ENCODE peak calls at places on chromosome 5, in six cellular contexts. One of them, this sample, is unnamed.

GRCh38 chr5:169895876-169896275 is 84.4 kb downstream of the INSYN2B start:
- DNase-seq in CD4-positive, CD25-positive, alpha-beta regulatory T cell: no peak
- DNase-seq in tibial artery: no peak
- DNase-seq in HCT116: no peak
- DNase-seq in body of pancreas: no peak
- DNase-seq in pancreas: no peak
- DNase-seq in this sample: no peak

GRCh38 chr5:39266442-39266841 is 47.1 kb upstream of the FYB1 start:
- DNase-seq in CD4-positive, CD25-positive, alpha-beta regulatory T cell: no peak
- DNase-seq in tibial artery: no peak
- DNase-seq in HCT116: no peak
- DNase-seq in body of pancreas: no peak
- DNase-seq in pancreas: no peak
- DNase-seq in this sample: no peak

GRCh38 chr5:115459844-115460243 is 84.7 kb downstream of the FEM1C start:
- DNase-seq in CD4-positive, CD25-positive, alpha-beta regulatory T cell: no peak
- DNase-seq in tibial artery: no peak
- DNase-seq in HCT116: peak; percentile 2
- DNase-seq in body of pancreas: no peak
- DNase-seq in pancreas: no peak
- DNase-seq in this sample: no peak

GRCh38 chr5:125612356-125613149 is 810.7 kb upstream of the GRAMD2B start:
- DNase-seq in CD4-positive, CD25-positive, alpha-beta regulatory T cell: no peak
- DNase-seq in tibial artery: peak; percentile 20
- DNase-seq in HCT116: no peak
- DNase-seq in body of pancreas: peak; percentile 57
- DNase-seq in pancreas: peak; percentile 40
- DNase-seq in this sample: no peak

GRCh38 chr5:82512025-82512424 is 233.9 kb upstream of the RPS23 start:
- DNase-seq in CD4-positive, CD25-positive, alpha-beta regulatory T cell: no peak
- DNase-seq in tibial artery: no peak
- DNase-seq in HCT116: no peak
- DNase-seq in body of pancreas: no peak
- DNase-seq in pancreas: no peak
- DNase-seq in this sample: no peak

GRCh38 chr5:132199116-132199680 is 28.5 kb downstream of the P4HA2 start:
- DNase-seq in CD4-positive, CD25-positive, alpha-beta regulatory T cell: no peak
- DNase-seq in tibial artery: no peak
- DNase-seq in HCT116: no peak
- DNase-seq in body of pancreas: no peak
- DNase-seq in pancreas: no peak
- DNase-seq in this sample: no peak

GRCh38 chr5:38589629-38590028 is 33.2 kb upstream of the LIFR start:
- DNase-seq in CD4-positive, CD25-positive, alpha-beta regulatory T cell: no peak
- DNase-seq in tibial artery: no peak
- DNase-seq in HCT116: no peak
- DNase-seq in body of pancreas: no peak
- DNase-seq in pancreas: no peak
- DNase-seq in this sample: no peak

GRCh38 chr5:14250094-14250777 is 107.1 kb downstream of the TRIO start:
- DNase-seq in CD4-positive, CD25-positive, alpha-beta regulatory T cell: no peak
- DNase-seq in tibial artery: peak; percentile 54
- DNase-seq in HCT116: no peak
- DNase-seq in body of pancreas: peak; percentile 54
- DNase-seq in pancreas: peak; percentile 32
- DNase-seq in this sample: no peak

GRCh38 chr5:150630459-150631325 is 9.8 kb upstream of the SYNPO start:
- DNase-seq in CD4-positive, CD25-positive, alpha-beta regulatory T cell: no peak
- DNase-seq in tibial artery: no peak
- DNase-seq in HCT116: no peak
- DNase-seq in body of pancreas: no peak
- DNase-seq in pancreas: no peak
- DNase-seq in this sample: no peak

GRCh38 chr5:155092318-155092717 is 78.8 kb downstream of the KIF4B start:
- DNase-seq in CD4-positive, CD25-positive, alpha-beta regulatory T cell: no peak
- DNase-seq in tibial artery: no peak
- DNase-seq in HCT116: no peak
- DNase-seq in body of pancreas: no peak
- DNase-seq in pancreas: no peak
- DNase-seq in this sample: no peak

GRCh38 chr5:109866051-109866450 is 176.3 kb downstream of the MAN2A1 start:
- DNase-seq in CD4-positive, CD25-positive, alpha-beta regulatory T cell: no peak
- DNase-seq in tibial artery: no peak
- DNase-seq in HCT116: no peak
- DNase-seq in body of pancreas: no peak
- DNase-seq in pancreas: no peak
- DNase-seq in this sample: no peak

GRCh38 chr5:98109561-98110006 is 663.9 kb upstream of the RGMB start:
- DNase-seq in CD4-positive, CD25-positive, alpha-beta regulatory T cell: no peak
- DNase-seq in tibial artery: no peak
- DNase-seq in HCT116: no peak
- DNase-seq in body of pancreas: no peak
- DNase-seq in pancreas: no peak
- DNase-seq in this sample: no peak

GRCh38 chr5:105587963-105588662 is 2025.5 kb upstream of the NUDT12 start:
- DNase-seq in CD4-positive, CD25-positive, alpha-beta regulatory T cell: no peak
- DNase-seq in tibial artery: no peak
- DNase-seq in HCT116: no peak
- DNase-seq in body of pancreas: no peak
- DNase-seq in pancreas: no peak
- DNase-seq in this sample: no peak

DNA sequence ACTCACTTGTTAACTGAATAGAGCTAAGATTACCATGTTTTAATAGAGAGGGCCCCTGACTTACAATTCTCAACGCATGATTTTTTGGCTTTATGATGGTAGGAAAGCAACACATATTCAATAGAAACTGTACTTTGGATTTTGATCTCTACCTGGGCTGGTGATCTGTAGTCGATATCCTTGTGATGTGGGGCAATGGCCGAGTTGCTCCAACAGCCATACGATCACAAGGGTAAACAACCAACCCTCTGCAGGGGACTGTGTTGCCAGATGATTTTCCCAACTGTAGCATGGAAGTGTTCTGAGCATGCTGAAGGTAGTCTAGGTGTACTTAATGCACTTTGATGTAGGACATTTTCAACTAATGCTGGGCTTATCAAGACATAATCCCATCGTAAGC is 36.5 kb downstream of the NSUN2 start:
- DNase-seq in CD4-positive, CD25-positive, alpha-beta regulatory T cell: no peak
- DNase-seq in tibial artery: no peak
- DNase-seq in HCT116: no peak
- DNase-seq in body of pancreas: no peak
- DNase-seq in pancreas: no peak
- DNase-seq in this sample: no peak
- H3K36me3 ChIP-seq in CD4-positive, CD25-positive, alpha-beta regulatory T cell: peaks cover 38% of the 10 kb centered on the region
- H3K36me3 ChIP-seq in tibial artery: peaks cover 16% of the 10 kb centered on the region
- H3K36me3 ChIP-seq in HCT116: peaks cover 29% of the 10 kb centered on the region
- H3K36me3 ChIP-seq in body of pancreas: peaks cover 13% of the 10 kb centered on the region
- H3K36me3 ChIP-seq in pancreas: peaks cover 9% of the 10 kb centered on the region
- H3K36me3 ChIP-seq in this sample: peaks cover 29% of the 10 kb centered on the region

GRCh38 chr5:177310757-177311173 is 933 bp downstream of the MXD3 start:
- DNase-seq in CD4-positive, CD25-positive, alpha-beta regulatory T cell: no peak
- DNase-seq in tibial artery: no peak
- DNase-seq in HCT116: no peak
- DNase-seq in body of pancreas: no peak
- DNase-seq in pancreas: no peak
- DNase-seq in this sample: no peak
- H3K4me3 ChIP-seq in CD4-positive, CD25-positive, alpha-beta regulatory T cell: no peak overlapping the region
- H3K4me3 ChIP-seq in tibial artery: no peak overlapping the region
- H3K4me3 ChIP-seq in HCT116: peak overlapping the region; percentile 82
- H3K4me3 ChIP-seq in body of pancreas: no peak overlapping the region
- H3K4me3 ChIP-seq in pancreas: peak overlapping the region; percentile 50
- H3K4me3 ChIP-seq in this sample: no peak overlapping the region

DNA sequence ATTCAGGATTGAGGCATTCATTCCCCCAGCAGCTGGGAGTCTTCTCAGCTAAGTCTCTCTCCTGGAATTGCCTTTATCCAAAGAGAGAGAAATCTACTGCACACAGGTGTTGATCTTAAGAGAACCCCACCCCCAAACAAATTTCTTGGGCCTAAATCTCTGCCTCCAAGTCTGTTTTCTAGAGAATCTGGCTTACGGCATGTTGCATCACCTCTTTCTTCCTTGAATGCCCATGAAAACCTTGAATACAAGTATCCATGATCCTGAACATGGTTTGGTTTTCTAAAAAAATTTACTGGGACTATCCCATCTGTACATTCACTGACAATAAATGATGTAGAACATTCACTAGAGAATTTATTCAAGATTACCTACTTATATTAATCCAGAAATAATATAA is 401.6 kb downstream of the PDE4D start:
- DNase-seq in CD4-positive, CD25-positive, alpha-beta regulatory T cell: no peak
- DNase-seq in tibial artery: no peak
- DNase-seq in HCT116: no peak
- DNase-seq in body of pancreas: no peak
- DNase-seq in pancreas: no peak
- DNase-seq in this sample: no peak
- H3K27ac ChIP-seq in CD4-positive, CD25-positive, alpha-beta regulatory T cell: no peak overlapping the region
- H3K27ac ChIP-seq in tibial artery: no peak overlapping the region
- H3K27ac ChIP-seq in HCT116: no peak overlapping the region
- H3K27ac ChIP-seq in body of pancreas: no peak overlapping the region
- H3K27ac ChIP-seq in pancreas: no peak overlapping the region
- H3K27ac ChIP-seq in this sample: no peak overlapping the region

GRCh38 chr5:55429221-55429620 is 105.5 kb downstream of the PLPP1 start:
- DNase-seq in CD4-positive, CD25-positive, alpha-beta regulatory T cell: no peak
- DNase-seq in tibial artery: no peak
- DNase-seq in HCT116: no peak
- DNase-seq in body of pancreas: no peak
- DNase-seq in pancreas: no peak
- DNase-seq in this sample: no peak
- H3K36me3 ChIP-seq in CD4-positive, CD25-positive, alpha-beta regulatory T cell: peaks cover 47% of the 10 kb centered on the region
- H3K36me3 ChIP-seq in tibial artery: peaks cover 28% of the 10 kb centered on the region
- H3K36me3 ChIP-seq in HCT116: peaks cover 13% of the 10 kb centered on the region
- H3K36me3 ChIP-seq in body of pancreas: peaks cover 6% of the 10 kb centered on the region
- H3K36me3 ChIP-seq in pancreas: no peaks in the 10 kb centered on the region
- H3K36me3 ChIP-seq in this sample: peaks cover 9% of the 10 kb centered on the region

DNA sequence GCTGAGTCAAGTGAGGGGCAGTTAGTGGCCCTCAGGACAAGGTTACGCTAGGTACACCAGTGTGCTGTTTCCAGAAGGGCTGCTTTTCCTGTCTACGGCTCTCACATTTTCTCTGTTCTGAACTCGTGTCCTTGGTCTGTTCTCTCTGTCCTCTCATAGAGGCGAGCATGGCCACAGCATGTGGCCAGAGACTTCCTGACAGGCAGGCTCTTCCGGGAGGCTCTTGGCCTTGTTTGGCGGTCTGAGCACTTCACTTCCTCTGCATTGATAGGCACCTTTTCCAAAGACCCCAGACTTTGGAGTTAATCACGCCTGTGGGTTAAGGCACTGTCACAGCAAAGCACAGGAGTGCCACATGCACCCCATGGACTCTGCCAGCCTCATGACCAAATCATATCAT is 1.2 kb downstream of the CKMT2 start:
- DNase-seq in CD4-positive, CD25-positive, alpha-beta regulatory T cell: no peak
- DNase-seq in tibial artery: no peak
- DNase-seq in HCT116: no peak
- DNase-seq in body of pancreas: no peak
- DNase-seq in pancreas: no peak
- DNase-seq in this sample: no peak
- H3K4me3 ChIP-seq in CD4-positive, CD25-positive, alpha-beta regulatory T cell: no peak overlapping the region
- H3K4me3 ChIP-seq in tibial artery: no peak overlapping the region
- H3K4me3 ChIP-seq in HCT116: no peak overlapping the region
- H3K4me3 ChIP-seq in body of pancreas: no peak overlapping the region
- H3K4me3 ChIP-seq in pancreas: no peak overlapping the region
- H3K4me3 ChIP-seq in this sample: no peak overlapping the region

GRCh38 chr5:65061974-65062353 is 293.2 kb downstream of the CWC27 start:
- DNase-seq in CD4-positive, CD25-positive, alpha-beta regulatory T cell: no peak
- DNase-seq in tibial artery: no peak
- DNase-seq in HCT116: no peak
- DNase-seq in body of pancreas: no peak
- DNase-seq in pancreas: no peak
- DNase-seq in this sample: no peak

GRCh38 chr5:65059681-65060598 is 291.2 kb downstream of the CWC27 start:
- DNase-seq in CD4-positive, CD25-positive, alpha-beta regulatory T cell: no peak
- DNase-seq in tibial artery: no peak
- DNase-seq in HCT116: no peak
- DNase-seq in body of pancreas: no peak
- DNase-seq in pancreas: no peak
- DNase-seq in this sample: no peak

GRCh38 chr5:65065112-65065511 is 296.4 kb downstream of the CWC27 start:
- DNase-seq in CD4-positive, CD25-positive, alpha-beta regulatory T cell: no peak
- DNase-seq in tibial artery: no peak
- DNase-seq in HCT116: no peak
- DNase-seq in body of pancreas: no peak
- DNase-seq in pancreas: no peak
- DNase-seq in this sample: no peak

GRCh38 chr5:65061250-65061973 is 292.7 kb downstream of the CWC27 start:
- DNase-seq in CD4-positive, CD25-positive, alpha-beta regulatory T cell: no peak
- DNase-seq in tibial artery: no peak
- DNase-seq in HCT116: no peak
- DNase-seq in body of pancreas: no peak
- DNase-seq in pancreas: no peak
- DNase-seq in this sample: no peak

DNA sequence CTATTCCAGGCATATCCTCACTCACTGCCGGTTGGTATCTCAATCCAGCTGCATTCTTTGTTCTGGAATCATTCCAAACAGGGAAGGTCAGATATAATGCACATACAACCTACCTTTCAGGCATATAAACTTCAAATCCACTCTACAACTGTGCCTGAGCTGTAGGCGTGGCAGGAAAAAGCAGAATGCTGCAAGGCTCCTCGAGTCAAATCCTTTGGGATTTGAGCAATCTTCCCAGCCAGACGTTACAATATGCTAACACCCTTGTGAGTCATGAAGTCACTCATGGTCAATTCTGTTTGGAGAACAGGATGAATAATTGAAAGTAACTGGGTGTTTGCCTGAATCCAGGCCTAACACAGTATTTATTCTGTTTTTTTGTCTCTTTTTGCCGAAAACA is 294.0 kb downstream of the CWC27 start:
- DNase-seq in CD4-positive, CD25-positive, alpha-beta regulatory T cell: no peak
- DNase-seq in tibial artery: peak; percentile 78
- DNase-seq in HCT116: no peak
- DNase-seq in body of pancreas: peak; percentile 21
- DNase-seq in pancreas: no peak
- DNase-seq in this sample: no peak
- H3K27ac ChIP-seq in CD4-positive, CD25-positive, alpha-beta regulatory T cell: no peak overlapping the region
- H3K27ac ChIP-seq in tibial artery: peak overlapping the region; percentile 90
- H3K27ac ChIP-seq in HCT116: no peak overlapping the region
- H3K27ac ChIP-seq in body of pancreas: peak overlapping the region; percentile 6
- H3K27ac ChIP-seq in pancreas: no peak overlapping the region
- H3K27ac ChIP-seq in this sample: no peak overlapping the region

DNA sequence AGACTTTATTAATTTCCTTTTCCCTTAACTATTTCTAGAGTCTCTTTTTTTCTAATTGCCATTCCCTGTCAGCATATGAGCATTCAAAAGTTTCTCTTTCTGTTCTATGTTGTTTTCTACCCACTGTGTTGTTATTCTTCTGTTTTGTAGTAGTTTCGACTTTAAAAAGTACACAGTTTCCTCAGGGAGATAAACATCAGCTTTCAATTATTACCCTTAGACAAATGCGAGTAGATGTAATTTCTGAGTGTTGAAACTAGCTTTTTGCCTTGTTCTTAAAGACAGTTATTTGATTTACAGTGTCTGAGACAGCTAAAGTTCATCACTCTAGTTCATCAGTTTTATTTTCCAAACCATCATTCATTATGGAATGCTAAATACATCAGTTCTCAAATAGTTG is 19.5 kb downstream of the MTREX start:
- DNase-seq in CD4-positive, CD25-positive, alpha-beta regulatory T cell: no peak
- DNase-seq in tibial artery: no peak
- DNase-seq in HCT116: no peak
- DNase-seq in body of pancreas: no peak
- DNase-seq in pancreas: no peak
- DNase-seq in this sample: no peak
- H3K36me3 ChIP-seq in CD4-positive, CD25-positive, alpha-beta regulatory T cell: peaks cover 57% of the 10 kb centered on the region
- H3K36me3 ChIP-seq in tibial artery: peaks cover 7% of the 10 kb centered on the region
- H3K36me3 ChIP-seq in HCT116: peaks cover 29% of the 10 kb centered on the region
- H3K36me3 ChIP-seq in body of pancreas: peaks cover 5% of the 10 kb centered on the region
- H3K36me3 ChIP-seq in pancreas: no peaks in the 10 kb centered on the region
- H3K36me3 ChIP-seq in this sample: peaks cover 5% of the 10 kb centered on the region